ENCODE peak calls at places on chromosomes 5 and 9, in five cellular contexts. One of them, this sample, is unnamed.

GRCh38 chr5:146342519-146342881 is 3.9 kb downstream of the POU4F3 start:
- DNase-seq in effector CD4-positive, alpha-beta T cell: no peak
- DNase-seq in stimulated activated CD4-positive, alpha-beta T cell treated with anti-CD3 and anti-CD28 coated beads, Interleukin-2, amount 100 ng/mL, for 48 hours: no peak
- DNase-seq in choroid plexus epithelial cell: no peak
- DNase-seq in heart left ventricle: no peak
- DNase-seq in this sample: no peak

GRCh38 chr5:108432024-108432423 is 50.1 kb upstream of the FBXL17 start:
- DNase-seq in effector CD4-positive, alpha-beta T cell: no peak
- DNase-seq in stimulated activated CD4-positive, alpha-beta T cell treated with anti-CD3 and anti-CD28 coated beads, Interleukin-2, amount 100 ng/mL, for 48 hours: no peak
- DNase-seq in choroid plexus epithelial cell: peak
- DNase-seq in heart left ventricle: no peak
- DNase-seq in this sample: no peak

GRCh38 chr9:123866497-123866896 is 63.4 kb downstream of the DENND1A start:
- DNase-seq in effector CD4-positive, alpha-beta T cell: no peak
- DNase-seq in stimulated activated CD4-positive, alpha-beta T cell treated with anti-CD3 and anti-CD28 coated beads, Interleukin-2, amount 100 ng/mL, for 48 hours: no peak
- DNase-seq in choroid plexus epithelial cell: peak
- DNase-seq in heart left ventricle: no peak
- DNase-seq in this sample: no peak

GRCh38 chr5:77900691-77901090 is 124.6 kb upstream of the TBCA start:
- DNase-seq in effector CD4-positive, alpha-beta T cell: no peak
- DNase-seq in stimulated activated CD4-positive, alpha-beta T cell treated with anti-CD3 and anti-CD28 coated beads, Interleukin-2, amount 100 ng/mL, for 48 hours: no peak
- DNase-seq in choroid plexus epithelial cell: no peak
- DNase-seq in heart left ventricle: no peak
- DNase-seq in this sample: no peak

GRCh38 chr5:52673495-52673894 is 114.2 kb upstream of the ITGA1 start:
- DNase-seq in effector CD4-positive, alpha-beta T cell: no peak
- DNase-seq in stimulated activated CD4-positive, alpha-beta T cell treated with anti-CD3 and anti-CD28 coated beads, Interleukin-2, amount 100 ng/mL, for 48 hours: no peak
- DNase-seq in choroid plexus epithelial cell: no peak
- DNase-seq in heart left ventricle: no peak
- DNase-seq in this sample: no peak

GRCh38 chr5:161442471-161442870 is 104.1 kb downstream of the GABRB2 start:
- DNase-seq in effector CD4-positive, alpha-beta T cell: no peak
- DNase-seq in stimulated activated CD4-positive, alpha-beta T cell treated with anti-CD3 and anti-CD28 coated beads, Interleukin-2, amount 100 ng/mL, for 48 hours: no peak
- DNase-seq in choroid plexus epithelial cell: no peak
- DNase-seq in heart left ventricle: no peak
- DNase-seq in this sample: no peak

GRCh38 chr5:21154526-21154925 is 1166.5 kb upstream of the CDH18 start:
- DNase-seq in effector CD4-positive, alpha-beta T cell: no peak
- DNase-seq in stimulated activated CD4-positive, alpha-beta T cell treated with anti-CD3 and anti-CD28 coated beads, Interleukin-2, amount 100 ng/mL, for 48 hours: no peak
- DNase-seq in choroid plexus epithelial cell: no peak
- DNase-seq in heart left ventricle: no peak
- DNase-seq in this sample: no peak

GRCh38 chr9:20989923-20990341 is 41.5 kb downstream of the HACD4 start:
- DNase-seq in effector CD4-positive, alpha-beta T cell: no peak
- DNase-seq in stimulated activated CD4-positive, alpha-beta T cell treated with anti-CD3 and anti-CD28 coated beads, Interleukin-2, amount 100 ng/mL, for 48 hours: no peak
- DNase-seq in choroid plexus epithelial cell: no peak
- DNase-seq in heart left ventricle: peak
- DNase-seq in this sample: no peak

GRCh38 chr5:125226825-125227224 is 480.4 kb upstream of the ZNF608 start:
- DNase-seq in effector CD4-positive, alpha-beta T cell: no peak
- DNase-seq in stimulated activated CD4-positive, alpha-beta T cell treated with anti-CD3 and anti-CD28 coated beads, Interleukin-2, amount 100 ng/mL, for 48 hours: no peak
- DNase-seq in choroid plexus epithelial cell: no peak
- DNase-seq in heart left ventricle: no peak
- DNase-seq in this sample: no peak

GRCh38 chr5:122902263-122902662 is 56.9 kb downstream of the SNX24 start:
- DNase-seq in effector CD4-positive, alpha-beta T cell: no peak
- DNase-seq in stimulated activated CD4-positive, alpha-beta T cell treated with anti-CD3 and anti-CD28 coated beads, Interleukin-2, amount 100 ng/mL, for 48 hours: no peak
- DNase-seq in choroid plexus epithelial cell: no peak
- DNase-seq in heart left ventricle: no peak
- DNase-seq in this sample: no peak

GRCh38 chr9:74940600-74940999 is 12.1 kb downstream of the C9orf40 start:
- DNase-seq in effector CD4-positive, alpha-beta T cell: no peak
- DNase-seq in stimulated activated CD4-positive, alpha-beta T cell treated with anti-CD3 and anti-CD28 coated beads, Interleukin-2, amount 100 ng/mL, for 48 hours: no peak
- DNase-seq in choroid plexus epithelial cell: no peak
- DNase-seq in heart left ventricle: no peak
- DNase-seq in this sample: peak

GRCh38 chr5:181198905-181199519 is 6.0 kb downstream of the TRIM7 start:
- DNase-seq in effector CD4-positive, alpha-beta T cell: no peak
- DNase-seq in stimulated activated CD4-positive, alpha-beta T cell treated with anti-CD3 and anti-CD28 coated beads, Interleukin-2, amount 100 ng/mL, for 48 hours: no peak
- DNase-seq in choroid plexus epithelial cell: no peak
- DNase-seq in heart left ventricle: no peak
- DNase-seq in this sample: no peak

GRCh38 chr5:161924270-161924669 is 76.3 kb downstream of the GABRA1 start:
- DNase-seq in effector CD4-positive, alpha-beta T cell: no peak
- DNase-seq in stimulated activated CD4-positive, alpha-beta T cell treated with anti-CD3 and anti-CD28 coated beads, Interleukin-2, amount 100 ng/mL, for 48 hours: no peak
- DNase-seq in choroid plexus epithelial cell: no peak
- DNase-seq in heart left ventricle: no peak
- DNase-seq in this sample: no peak

GRCh38 chr9:116088396-116088795 is 65.2 kb upstream of the PAPPA start:
- DNase-seq in effector CD4-positive, alpha-beta T cell: no peak
- DNase-seq in stimulated activated CD4-positive, alpha-beta T cell treated with anti-CD3 and anti-CD28 coated beads, Interleukin-2, amount 100 ng/mL, for 48 hours: no peak
- DNase-seq in choroid plexus epithelial cell: peak
- DNase-seq in heart left ventricle: no peak
- DNase-seq in this sample: no peak

GRCh38 chr5:92911851-92912250 is 669.2 kb downstream of the NR2F1-AS1 start:
- DNase-seq in effector CD4-positive, alpha-beta T cell: no peak
- DNase-seq in stimulated activated CD4-positive, alpha-beta T cell treated with anti-CD3 and anti-CD28 coated beads, Interleukin-2, amount 100 ng/mL, for 48 hours: no peak
- DNase-seq in choroid plexus epithelial cell: no peak
- DNase-seq in heart left ventricle: no peak
- DNase-seq in this sample: no peak

GRCh38 chr9:35664531-35665470 is at the start of gene ARHGEF39:
- DNase-seq in effector CD4-positive, alpha-beta T cell: peak
- DNase-seq in stimulated activated CD4-positive, alpha-beta T cell treated with anti-CD3 and anti-CD28 coated beads, Interleukin-2, amount 100 ng/mL, for 48 hours: peak
- DNase-seq in choroid plexus epithelial cell: peak
- DNase-seq in heart left ventricle: peak
- DNase-seq in this sample: peak

GRCh38 chr5:77301447-77301878 is 91.0 kb downstream of the PDE8B start:
- DNase-seq in effector CD4-positive, alpha-beta T cell: no peak
- DNase-seq in stimulated activated CD4-positive, alpha-beta T cell treated with anti-CD3 and anti-CD28 coated beads, Interleukin-2, amount 100 ng/mL, for 48 hours: no peak
- DNase-seq in choroid plexus epithelial cell: peak
- DNase-seq in heart left ventricle: no peak
- DNase-seq in this sample: no peak

GRCh38 chr9:106920701-106921283 is 57.8 kb downstream of the ZNF462 start:
- DNase-seq in effector CD4-positive, alpha-beta T cell: no peak
- DNase-seq in stimulated activated CD4-positive, alpha-beta T cell treated with anti-CD3 and anti-CD28 coated beads, Interleukin-2, amount 100 ng/mL, for 48 hours: no peak
- DNase-seq in choroid plexus epithelial cell: peak
- DNase-seq in heart left ventricle: peak
- DNase-seq in this sample: peak

GRCh38 chr5:74085186-74085585 is 459.2 kb downstream of the ARHGEF28 start:
- DNase-seq in effector CD4-positive, alpha-beta T cell: no peak
- DNase-seq in stimulated activated CD4-positive, alpha-beta T cell treated with anti-CD3 and anti-CD28 coated beads, Interleukin-2, amount 100 ng/mL, for 48 hours: no peak
- DNase-seq in choroid plexus epithelial cell: no peak
- DNase-seq in heart left ventricle: no peak
- DNase-seq in this sample: no peak

GRCh38 chr5:142808778-142809606 is 38.8 kb downstream of the ARHGAP26 start:
- DNase-seq in effector CD4-positive, alpha-beta T cell: no peak
- DNase-seq in stimulated activated CD4-positive, alpha-beta T cell treated with anti-CD3 and anti-CD28 coated beads, Interleukin-2, amount 100 ng/mL, for 48 hours: no peak
- DNase-seq in choroid plexus epithelial cell: no peak
- DNase-seq in heart left ventricle: no peak
- DNase-seq in this sample: peak

GRCh38 chr9:126702501-126703329 is 89.0 kb downstream of the LMX1B start:
- DNase-seq in effector CD4-positive, alpha-beta T cell: no peak
- DNase-seq in stimulated activated CD4-positive, alpha-beta T cell treated with anti-CD3 and anti-CD28 coated beads, Interleukin-2, amount 100 ng/mL, for 48 hours: peak
- DNase-seq in choroid plexus epithelial cell: no peak
- DNase-seq in heart left ventricle: peak
- DNase-seq in this sample: no peak

GRCh38 chr9:27787941-27788340 is 214.7 kb upstream of the C9orf72 start:
- DNase-seq in effector CD4-positive, alpha-beta T cell: no peak
- DNase-seq in stimulated activated CD4-positive, alpha-beta T cell treated with anti-CD3 and anti-CD28 coated beads, Interleukin-2, amount 100 ng/mL, for 48 hours: no peak
- DNase-seq in choroid plexus epithelial cell: peak
- DNase-seq in heart left ventricle: no peak
- DNase-seq in this sample: no peak

GRCh38 chr5:112995764-112996618 is 19.4 kb downstream of the DCP2 start:
- DNase-seq in effector CD4-positive, alpha-beta T cell: peak
- DNase-seq in stimulated activated CD4-positive, alpha-beta T cell treated with anti-CD3 and anti-CD28 coated beads, Interleukin-2, amount 100 ng/mL, for 48 hours: peak
- DNase-seq in choroid plexus epithelial cell: peak
- DNase-seq in heart left ventricle: peak
- DNase-seq in this sample: peak

GRCh38 chr9:137550958-137551655 is 572 bp upstream of the MRPL41 start:
- DNase-seq in effector CD4-positive, alpha-beta T cell: no peak
- DNase-seq in stimulated activated CD4-positive, alpha-beta T cell treated with anti-CD3 and anti-CD28 coated beads, Interleukin-2, amount 100 ng/mL, for 48 hours: peak
- DNase-seq in choroid plexus epithelial cell: no peak
- DNase-seq in heart left ventricle: no peak
- DNase-seq in this sample: peak

GRCh38 chr5:135008981-135009735 is 24.9 kb downstream of the PITX1 start:
- DNase-seq in effector CD4-positive, alpha-beta T cell: no peak
- DNase-seq in stimulated activated CD4-positive, alpha-beta T cell treated with anti-CD3 and anti-CD28 coated beads, Interleukin-2, amount 100 ng/mL, for 48 hours: no peak
- DNase-seq in choroid plexus epithelial cell: no peak
- DNase-seq in heart left ventricle: no peak
- DNase-seq in this sample: no peak

GRCh38 chr9:91214086-91214485 is 147.6 kb downstream of the AUH start:
- DNase-seq in effector CD4-positive, alpha-beta T cell: no peak
- DNase-seq in stimulated activated CD4-positive, alpha-beta T cell treated with anti-CD3 and anti-CD28 coated beads, Interleukin-2, amount 100 ng/mL, for 48 hours: no peak
- DNase-seq in choroid plexus epithelial cell: peak
- DNase-seq in heart left ventricle: no peak
- DNase-seq in this sample: no peak

GRCh38 chr5:149550267-149550582 is 1.0 kb downstream of the CSNK1A1 start:
- DNase-seq in effector CD4-positive, alpha-beta T cell: peak
- DNase-seq in stimulated activated CD4-positive, alpha-beta T cell treated with anti-CD3 and anti-CD28 coated beads, Interleukin-2, amount 100 ng/mL, for 48 hours: no peak
- DNase-seq in choroid plexus epithelial cell: peak
- DNase-seq in heart left ventricle: no peak
- DNase-seq in this sample: no peak

GRCh38 chr5:79842006-79842881 is 148.8 kb downstream of the MTX3 start:
- DNase-seq in effector CD4-positive, alpha-beta T cell: no peak
- DNase-seq in stimulated activated CD4-positive, alpha-beta T cell treated with anti-CD3 and anti-CD28 coated beads, Interleukin-2, amount 100 ng/mL, for 48 hours: no peak
- DNase-seq in choroid plexus epithelial cell: no peak
- DNase-seq in heart left ventricle: no peak
- DNase-seq in this sample: no peak

GRCh38 chr9:91900057-91900816 is 49.8 kb downstream of the ROR2 start:
- DNase-seq in effector CD4-positive, alpha-beta T cell: no peak
- DNase-seq in stimulated activated CD4-positive, alpha-beta T cell treated with anti-CD3 and anti-CD28 coated beads, Interleukin-2, amount 100 ng/mL, for 48 hours: no peak
- DNase-seq in choroid plexus epithelial cell: peak
- DNase-seq in heart left ventricle: no peak
- DNase-seq in this sample: no peak

GRCh38 chr5:62538017-62538942 is 40.3 kb upstream of the LRRC70 start:
- DNase-seq in effector CD4-positive, alpha-beta T cell: no peak
- DNase-seq in stimulated activated CD4-positive, alpha-beta T cell treated with anti-CD3 and anti-CD28 coated beads, Interleukin-2, amount 100 ng/mL, for 48 hours: no peak
- DNase-seq in choroid plexus epithelial cell: peak
- DNase-seq in heart left ventricle: no peak
- DNase-seq in this sample: no peak

GRCh38 chr9:34070601-34071340 is 22.1 kb upstream of the UBAP2 start:
- DNase-seq in effector CD4-positive, alpha-beta T cell: no peak
- DNase-seq in stimulated activated CD4-positive, alpha-beta T cell treated with anti-CD3 and anti-CD28 coated beads, Interleukin-2, amount 100 ng/mL, for 48 hours: no peak
- DNase-seq in choroid plexus epithelial cell: peak
- DNase-seq in heart left ventricle: no peak
- DNase-seq in this sample: no peak

GRCh38 chr9:96585426-96585825 is 34.2 kb downstream of the CDC14B start:
- DNase-seq in effector CD4-positive, alpha-beta T cell: no peak
- DNase-seq in stimulated activated CD4-positive, alpha-beta T cell treated with anti-CD3 and anti-CD28 coated beads, Interleukin-2, amount 100 ng/mL, for 48 hours: no peak
- DNase-seq in choroid plexus epithelial cell: no peak
- DNase-seq in heart left ventricle: no peak
- DNase-seq in this sample: no peak

GRCh38 chr5:173327084-173327947 is 898 bp downstream of the STC2 start:
- DNase-seq in effector CD4-positive, alpha-beta T cell: no peak
- DNase-seq in stimulated activated CD4-positive, alpha-beta T cell treated with anti-CD3 and anti-CD28 coated beads, Interleukin-2, amount 100 ng/mL, for 48 hours: peak
- DNase-seq in choroid plexus epithelial cell: peak
- DNase-seq in heart left ventricle: no peak
- DNase-seq in this sample: no peak

GRCh38 chr5:148179234-148179824 is 11.0 kb downstream of the SPINK14 start:
- DNase-seq in effector CD4-positive, alpha-beta T cell: no peak
- DNase-seq in stimulated activated CD4-positive, alpha-beta T cell treated with anti-CD3 and anti-CD28 coated beads, Interleukin-2, amount 100 ng/mL, for 48 hours: no peak
- DNase-seq in choroid plexus epithelial cell: peak
- DNase-seq in heart left ventricle: peak
- DNase-seq in this sample: peak

GRCh38 chr9:135034106-135034505 is 53.4 kb upstream of the OLFM1 start:
- DNase-seq in effector CD4-positive, alpha-beta T cell: no peak
- DNase-seq in stimulated activated CD4-positive, alpha-beta T cell treated with anti-CD3 and anti-CD28 coated beads, Interleukin-2, amount 100 ng/mL, for 48 hours: no peak
- DNase-seq in choroid plexus epithelial cell: no peak
- DNase-seq in heart left ventricle: no peak
- DNase-seq in this sample: no peak

GRCh38 chr5:58369513-58370156 is 90.3 kb downstream of the PLK2 start:
- DNase-seq in effector CD4-positive, alpha-beta T cell: no peak
- DNase-seq in stimulated activated CD4-positive, alpha-beta T cell treated with anti-CD3 and anti-CD28 coated beads, Interleukin-2, amount 100 ng/mL, for 48 hours: no peak
- DNase-seq in choroid plexus epithelial cell: no peak
- DNase-seq in heart left ventricle: no peak
- DNase-seq in this sample: no peak

GRCh38 chr9:99353408-99353807 is 131.3 kb downstream of the SEC61B start:
- DNase-seq in effector CD4-positive, alpha-beta T cell: no peak
- DNase-seq in stimulated activated CD4-positive, alpha-beta T cell treated with anti-CD3 and anti-CD28 coated beads, Interleukin-2, amount 100 ng/mL, for 48 hours: no peak
- DNase-seq in choroid plexus epithelial cell: peak
- DNase-seq in heart left ventricle: no peak
- DNase-seq in this sample: no peak

GRCh38 chr5:56251918-56252553 is 18.9 kb upstream of the ANKRD55 start:
- DNase-seq in effector CD4-positive, alpha-beta T cell: no peak
- DNase-seq in stimulated activated CD4-positive, alpha-beta T cell treated with anti-CD3 and anti-CD28 coated beads, Interleukin-2, amount 100 ng/mL, for 48 hours: no peak
- DNase-seq in choroid plexus epithelial cell: no peak
- DNase-seq in heart left ventricle: no peak
- DNase-seq in this sample: no peak

GRCh38 chr5:32279223-32279622 is 33.5 kb downstream of the MTMR12 start:
- DNase-seq in effector CD4-positive, alpha-beta T cell: no peak
- DNase-seq in stimulated activated CD4-positive, alpha-beta T cell treated with anti-CD3 and anti-CD28 coated beads, Interleukin-2, amount 100 ng/mL, for 48 hours: no peak
- DNase-seq in choroid plexus epithelial cell: no peak
- DNase-seq in heart left ventricle: no peak
- DNase-seq in this sample: no peak

This sample was measured in HT-29.